ENCODE peak calls at places on chromosomes 16 and 17, in four cellular contexts. B, W, C and X are unnamed samples.

GRCh38 chr17:60832206-60832605 is 154.6 kb downstream of the BCAS3 start:
- DNase-seq in B (no peak), W (no peak), C (no peak), X (no peak)

GRCh38 chr17:75927286-75927922 is 13.4 kb downstream of the FBF1 start:
- DNase-seq in B (peak), W (no peak), C (no peak), X (no peak)

GRCh38 chr17:4920351-4921048 is 11.6 kb upstream of the GP1BA start:
- DNase-seq in B (no peak), W (no peak), C (no peak), X (no peak)

GRCh38 chr17:2406903-2407790 is 6.3 kb upstream of the MNT start:
- DNase-seq in B (no peak), W (no peak), C (no peak), X (no peak)

GRCh38 chr16:53131050-53131362 is 76.2 kb downstream of the CHD9 start:
- DNase-seq in B (no peak), W (no peak), C (no peak), X (no peak)

GRCh38 chr17:19413725-19414124 is 2.7 kb downstream of the RNF112 start:
- DNase-seq in B (no peak), W (no peak), C (no peak), X (no peak)

GRCh38 chr17:34360571-34360970 is 2.5 kb downstream of the CCL1 start:
- DNase-seq in B (no peak), W (no peak), C (no peak), X (no peak)

GRCh38 chr17:81522491-81523125 is 5.6 kb upstream of the FSCN2 start:
- DNase-seq in B (no peak), W (no peak), C (no peak), X (no peak)

GRCh38 chr16:80369559-80369958 is 171.2 kb upstream of the DYNLRB2 start:
- DNase-seq in B (no peak), W (no peak), C (no peak), X (no peak)

GRCh38 chr16:27080870-27081269 is 14.1 kb downstream of the C16orf82 start:
- DNase-seq in B (no peak), W (no peak), C (no peak), X (no peak)

GRCh38 chr16:50559804-50560514 is 11.8 kb downstream of the NKD1 start:
- DNase-seq in B (no peak), W (no peak), C (no peak), X (no peak)

GRCh38 chr17:83024205-83024971 is 55.0 kb upstream of the METRNL start:
- DNase-seq in B (no peak), W (peak), C (no peak), X (peak)

GRCh38 chr16:78494674-78495073 is 395.2 kb downstream of the WWOX start:
- DNase-seq in B (no peak), W (no peak), C (no peak), X (no peak)

GRCh38 chr17:81556175-81556691 is 4.1 kb upstream of the FAAP100 start:
- DNase-seq in B (no peak), W (no peak), C (no peak), X (no peak)

GRCh38 chr16:22206013-22206846 is at the start of gene EEF2K:
- DNase-seq in B (peak), W (peak), C (peak), X (peak)

GRCh38 chr17:41613277-41614082 is 913 bp upstream of the KRT16 start:
- DNase-seq in B (no peak), W (no peak), C (no peak), X (no peak)

GRCh38 chr17:18224428-18225120 is 861 bp upstream of the LLGL1 start:
- DNase-seq in B (no peak), W (no peak), C (no peak), X (no peak)

GRCh38 chr17:1058423-1059130 is 61.6 kb downstream of the TIMM22 start:
- DNase-seq in B (peak), W (peak), C (no peak), X (peak)

GRCh38 chr17:78208486-78208885 is 5.6 kb upstream of the BIRC5 start:
- DNase-seq in B (no peak), W (no peak), C (no peak), X (no peak)

GRCh38 chr16:15775663-15776304 is 81.0 kb downstream of the MYH11 start:
- DNase-seq in B (no peak), W (no peak), C (no peak), X (no peak)

GRCh38 chr17:7176870-7177209 is 2.3 kb downstream of the ASGR1 start:
- DNase-seq in B (no peak), W (no peak), C (no peak), X (no peak)

GRCh38 chr17:62966426-62967110 is 533 bp downstream of the TANC2 start:
- DNase-seq in B (peak), W (peak), C (peak), X (no peak)

GRCh38 chr16:10849736-10850477 is 27.1 kb upstream of the CIITA start:
- DNase-seq in B (no peak), W (no peak), C (no peak), X (no peak)